ENCODE peak calls at places on chromosome 10, in seven cellular contexts. M is effector CD8-positive, alpha-beta T cell; V is T-cell; W is foreskin keratinocyte; F is heart right ventricle; A is right cardiac atrium; P is MM.1S. L is an unnamed sample.

GRCh38 chr10:82969405-82969804 is 1094.4 kb downstream of the NRG3 start:
- DNase-seq in M (no peak), V (no peak), W (no peak), F (no peak), A (no peak), P (peak), L (no peak)

GRCh38 chr10:10831085-10831484 is 186.6 kb upstream of the CELF2 start:
- DNase-seq in M (no peak), V (no peak), W (peak), F (no peak), A (peak), P (no peak), L (no peak)

GRCh38 chr10:43263551-43264323 is 3.1 kb downstream of the RASGEF1A start:
- DNase-seq in M (no peak), V (no peak), W (no peak), F (no peak), A (no peak), P (no peak), L (no peak)

GRCh38 chr10:79069325-79070090 is 742 bp downstream of the ZMIZ1 start:
- DNase-seq in M (no peak), V (peak), W (no peak), F (peak), A (peak), P (peak), L (no peak)

GRCh38 chr10:116742367-116743265 is at the start of gene HSPA12A:
- DNase-seq in M (peak), V (peak), W (peak), F (peak), A (peak), P (peak), L (no peak)

GRCh38 chr10:124267231-124267885 is 151.4 kb downstream of the OAT start:
- DNase-seq in M (no peak), V (no peak), W (no peak), F (peak), A (no peak), P (no peak), L (no peak)

GRCh38 chr10:14601872-14602725 is 172.6 kb downstream of the FAM107B start:
- DNase-seq in M (peak), V (peak), W (peak), F (no peak), A (no peak), P (peak), L (no peak)

GRCh38 chr10:132551093-132551807 is 13.7 kb downstream of the INPP5A start:
- DNase-seq in M (no peak), V (no peak), W (no peak), F (peak), A (no peak), P (no peak), L (peak)

GRCh38 chr10:46516660-46517416 is 39.6 kb downstream of the GPRIN2 start:
- DNase-seq in M (no peak), V (no peak), W (peak), F (no peak), A (no peak), P (no peak), L (no peak)